ENCODE peak calls at places on chromosomes 2 and 18, in seven cellular contexts. A, W, F, V, D, I and S are unnamed samples.

GRCh38 chr2:471560-471959 is 183.7 kb upstream of the ALKAL2 start:
- DNase-seq in W (no peak), A (no peak), D (no peak), F (no peak), I (no peak), V (no peak), S (no peak)

GRCh38 chr2:54013996-54014395 is 43.2 kb upstream of the PSME4 start:
- DNase-seq in V (no peak), F (no peak), W (no peak), D (no peak), A (no peak), I (no peak), S (no peak)

GRCh38 chr2:233807966-233808892 is 30.1 kb downstream of the MROH2A start:
- DNase-seq in W (no peak), F (no peak), I (peak; percentile 56), D (no peak), V (no peak), A (no peak), S (no peak)

GRCh38 chr2:220858101-220858500 is 714.0 kb downstream of the EPHA4 start:
- DNase-seq in F (no peak), D (no peak), V (no peak), I (no peak), W (no peak), A (peak; percentile 7), S (no peak)

GRCh38 chr18:63523660-63524059 is 18.5 kb upstream of the SERPINB12 start:
- DNase-seq in D (no peak), I (no peak), A (no peak), V (no peak), F (no peak), W (no peak), S (no peak)

GRCh38 chr18:36411745-36412168 is 114.2 kb downstream of the FHOD3 start:
- DNase-seq in W (no peak), D (no peak), V (peak; percentile 28), A (peak; percentile 44), I (no peak), F (peak; percentile 47), S (peak; percentile 60)

GRCh38 chr2:55431982-55432627 is 12.4 kb upstream of the CCDC88A start:
- DNase-seq in A (peak; percentile 61), D (no peak), W (no peak), V (peak; percentile 57), I (no peak), F (peak; percentile 43), S (peak; percentile 51)

GRCh38 chr2:232609607-232610006 is 23.8 kb upstream of the EFHD1 start:
- DNase-seq in V (no peak), I (no peak), D (no peak), F (no peak), A (no peak), W (no peak), S (peak; percentile 33)

GRCh38 chr2:147297820-147298219 is 547.0 kb upstream of the ACVR2A start:
- DNase-seq in W (no peak), D (no peak), F (no peak), I (no peak), A (peak; percentile 10), V (peak; percentile 27), S (no peak)

GRCh38 chr2:101614127-101614759 is 83.3 kb upstream of the MAP4K4 start:
- DNase-seq in D (no peak), F (no peak), I (no peak), A (no peak), W (no peak), V (no peak), S (no peak)

GRCh38 chr18:24726727-24727539 is 266.5 kb downstream of the HRH4 start:
- DNase-seq in D (peak; percentile 74), I (no peak), W (peak; percentile 61), V (peak; percentile 42), F (peak; percentile 58), A (peak; percentile 76), S (peak; percentile 76)

GRCh38 chr18:38539373-38539772 is 973.8 kb upstream of the CELF4 start:
- DNase-seq in I (no peak), A (no peak), D (no peak), V (no peak), W (no peak), F (no peak), S (no peak)

GRCh38 chr18:39480494-39481245 is 1915.1 kb upstream of the CELF4 start:
- DNase-seq in I (no peak), F (peak; percentile 59), W (no peak), A (peak; percentile 11), V (no peak), D (no peak), S (no peak)

GRCh38 chr2:46411245-46411641 is 68.1 kb upstream of the TMEM247 start:
- DNase-seq in W (no peak), I (no peak), D (no peak), V (no peak), A (peak; percentile 96), F (peak; percentile 69), S (no peak)

GRCh38 chr2:149924028-149924427 is 336.5 kb upstream of the MMADHC start:
- DNase-seq in I (no peak), F (peak; percentile 82), W (no peak), A (peak; percentile 61), D (no peak), V (no peak), S (no peak)

GRCh38 chr2:18339326-18339725 is 221.1 kb downstream of the RDH14 start:
- DNase-seq in W (no peak), A (no peak), D (no peak), I (no peak), F (no peak), V (no peak), S (no peak)

GRCh38 chr2:55063713-55064323 is 13.6 kb upstream of the RTN4 start:
- DNase-seq in V (no peak), A (no peak), I (no peak), W (no peak), D (no peak), F (no peak), S (no peak)

GRCh38 chr2:215027775-215028174 is 110.7 kb downstream of the ABCA12 start:
- DNase-seq in F (no peak), D (no peak), I (no peak), W (no peak), V (no peak), A (no peak), S (no peak)

GRCh38 chr2:226736391-226736790 is 63.2 kb downstream of the IRS1 start:
- DNase-seq in V (no peak), W (no peak), D (no peak), I (no peak), A (no peak), F (no peak), S (no peak)

GRCh38 chr2:13654416-13654815 is 937.7 kb downstream of the TRIB2 start:
- DNase-seq in I (no peak), V (no peak), A (peak; percentile 88), F (no peak), D (no peak), W (no peak), S (no peak)

GRCh38 chr2:13651684-13652131 is 935.0 kb downstream of the TRIB2 start:
- DNase-seq in I (no peak), W (no peak), F (no peak), V (no peak), D (no peak), A (no peak), S (no peak)

GRCh38 chr2:13652531-13653313 is 936.0 kb downstream of the TRIB2 start:
- DNase-seq in F (peak; percentile 89), V (no peak), A (peak; percentile 82), W (no peak), I (no peak), D (no peak), S (peak; percentile 72)

DNA sequence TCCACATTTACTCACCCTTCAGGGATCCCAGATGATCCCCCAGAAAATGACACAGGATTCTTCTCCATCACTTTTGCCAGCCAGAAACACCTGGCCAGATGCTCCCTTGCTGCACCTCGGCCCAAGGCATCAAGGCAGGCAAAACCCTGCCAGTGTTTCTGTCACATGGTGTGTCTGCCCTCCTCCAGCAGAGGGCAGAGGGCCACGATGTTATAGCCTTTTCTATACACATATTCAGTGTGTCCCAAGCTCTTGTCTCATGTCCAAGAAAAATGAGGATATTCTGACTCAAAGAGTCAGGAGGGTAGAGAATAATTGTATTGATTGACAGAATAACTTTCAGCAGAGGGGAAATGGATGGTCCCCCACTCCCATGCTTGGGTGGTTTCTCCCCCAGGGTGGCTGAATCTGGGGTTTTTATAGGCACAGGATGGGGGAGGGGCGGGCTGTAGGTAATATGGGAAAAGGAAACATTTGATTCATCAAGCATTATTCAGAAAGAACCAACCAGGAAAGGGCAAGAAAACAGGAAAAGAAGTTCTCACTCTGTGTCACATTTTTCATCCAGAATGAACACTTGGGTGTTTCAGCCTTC is 933.9 kb downstream of the TRIB2 start:
- DNase-seq in F (peak; percentile 39), A (peak; percentile 34), W (no peak), I (no peak), V (no peak), D (no peak), S (peak; percentile 17)
- TF ChIP-seq CTCF in F (no peak), A (peak; percentile 19), W (no peak), I (peak; percentile 23), V (no peak), D (no peak), S (no peak)

GRCh38 chr2:222791946-222792649 is 68.7 kb upstream of the ACSL3 start:
- DNase-seq in V (no peak), A (no peak), D (no peak), I (no peak), W (peak; percentile 37), F (no peak), S (no peak)
- TF ChIP-seq CTCF in V (no peak), A (no peak), D (no peak), I (no peak), W (no peak), F (no peak), S (no peak)

DNA sequence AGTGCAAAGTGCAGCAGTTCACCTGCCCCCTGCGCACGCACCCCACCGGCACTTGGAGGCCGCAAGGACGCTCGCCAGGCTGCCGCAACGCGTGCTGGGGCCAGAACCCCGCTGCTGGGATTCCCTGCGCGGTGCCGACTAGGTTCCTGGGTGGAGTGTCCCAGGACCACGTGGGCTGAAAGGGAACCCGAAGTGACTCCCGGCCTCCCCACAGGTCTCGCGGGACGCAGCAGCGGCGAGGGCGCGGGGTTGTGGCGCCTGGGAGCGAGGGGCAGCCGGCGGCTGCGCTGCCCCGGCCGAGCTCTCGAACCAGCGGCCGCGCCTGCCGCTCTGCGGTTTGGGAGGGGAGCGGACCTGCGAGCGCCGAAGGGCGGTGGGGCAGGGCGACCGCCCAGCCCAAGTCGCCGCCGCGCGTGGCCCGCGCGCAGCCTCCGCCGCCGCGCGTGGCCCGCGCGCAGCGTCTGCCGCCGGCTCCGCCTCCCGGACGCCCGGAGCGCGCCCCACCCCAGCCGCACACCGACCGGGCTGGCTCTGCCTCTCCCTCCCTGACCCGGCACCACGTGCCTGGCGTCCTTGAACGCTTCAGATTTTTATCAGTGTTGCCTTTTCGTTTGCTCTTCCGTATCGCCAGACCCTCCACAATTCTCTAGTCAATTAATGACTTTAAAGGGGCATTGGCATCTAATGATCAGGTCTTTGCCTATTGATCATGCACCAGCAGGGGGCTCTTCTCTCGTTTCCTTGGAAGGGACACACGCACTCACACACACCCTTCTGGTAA is at the start of gene FTCDNL1:
- DNase-seq in V (peak; percentile 85), F (peak; percentile 35), W (peak; percentile 62), I (peak; percentile 75), D (peak; percentile 59), A (peak; percentile 46), S (peak; percentile 43)
- TF ChIP-seq CTCF in V (peak; percentile 14), F (peak; percentile 69), W (peak; percentile 57), I (peak; percentile 78), D (peak; percentile 28), A (peak; percentile 78), S (peak; percentile 57)

DNA sequence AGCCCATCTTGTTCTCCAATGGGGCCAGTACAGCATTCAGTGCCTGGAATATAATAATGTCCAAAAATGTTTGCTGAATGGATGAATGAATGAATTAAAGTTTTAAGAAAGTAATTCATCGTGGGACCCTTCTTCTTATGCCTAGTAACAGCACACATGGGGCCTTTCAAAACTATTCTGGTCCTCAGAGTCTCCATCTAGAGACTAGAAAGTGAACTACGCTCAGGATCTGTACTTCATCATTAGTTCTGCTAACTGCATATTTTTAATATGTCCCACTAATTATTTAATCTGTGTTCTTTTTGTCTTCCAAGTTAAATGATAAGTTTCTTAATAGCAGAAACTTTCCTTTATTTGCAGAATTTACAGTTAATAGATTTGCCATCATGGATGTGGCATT is 172.5 kb downstream of the SMAD2 start:
- DNase-seq in W (no peak), F (peak; percentile 11), V (no peak), A (peak; percentile 7), I (no peak), D (no peak), S (no peak)
- TF ChIP-seq CTCF in W (peak; percentile 13), F (peak; percentile 27), V (no peak), A (peak; percentile 24), I (peak; percentile 60), D (no peak), S (peak; percentile 42)